ENCODE peak calls at places on chromosomes 4 and X, in nine cellular contexts. X, J, Y, S, G, C, U, W and F are unnamed samples.

GRCh38 chrX:21799767-21800166 is 39.6 kb upstream of the MBTPS2 start:
- DNase-seq in X (no peak), J (no peak), Y (no peak), S (no peak), G (no peak), C (no peak), U (no peak), W (no peak), F (no peak)

GRCh38 chr4:121791481-121791880 is 9.6 kb upstream of the EXOSC9 start:
- DNase-seq in X (no peak), J (no peak), Y (no peak), S (no peak), G (peak; percentile 60), C (peak; percentile 91), U (no peak), W (no peak), F (no peak)

GRCh38 chr4:140743194-140743931 is 12.8 kb downstream of the TBC1D9 start:
- DNase-seq in X (no peak), J (no peak), Y (peak; percentile 34), S (no peak), G (peak; percentile 71), C (peak; percentile 34), U (peak; percentile 42), W (no peak), F (no peak)

GRCh38 chr4:64539234-64539849 is 130.1 kb upstream of the TECRL start:
- DNase-seq in X (no peak), J (peak; percentile 64), Y (peak; percentile 22), S (no peak), G (peak; percentile 74), C (peak; percentile 58), U (no peak), W (no peak), F (peak; percentile 56)

GRCh38 chrX:16222123-16222522 is 54.8 kb downstream of the MAGEB17 start:
- DNase-seq in X (no peak), J (no peak), Y (no peak), S (no peak), G (peak; percentile 40), C (peak; percentile 56), U (no peak), W (no peak), F (no peak)

GRCh38 chr4:86594559-86595425 is 677 bp downstream of the PTPN13 start:
- DNase-seq in X (no peak), J (peak; percentile 55), Y (peak; percentile 23), S (peak; percentile 34), G (peak; percentile 76), C (peak; percentile 99), U (peak; percentile 17), W (peak; percentile 58), F (peak; percentile 35)

GRCh38 chr4:76705497-76705896 is 192.4 kb downstream of the SOWAHB start:
- DNase-seq in X (no peak), J (no peak), Y (no peak), S (no peak), G (no peak), C (no peak), U (no peak), W (no peak), F (no peak)

GRCh38 chr4:69823481-69824186 is 36.3 kb downstream of the SULT1E1 start:
- DNase-seq in X (no peak), J (no peak), Y (peak; percentile 83), S (no peak), G (peak; percentile 53), C (peak; percentile 20), U (no peak), W (peak; percentile 71), F (peak; percentile 76)

GRCh38 chr4:40176602-40177001 is 20.2 kb upstream of the RHOH start:
- DNase-seq in X (no peak), J (no peak), Y (no peak), S (no peak), G (no peak), C (no peak), U (no peak), W (no peak), F (no peak)

GRCh38 chrX:135531813-135532212 is 11.4 kb downstream of the INTS6L start:
- DNase-seq in X (no peak), J (no peak), Y (no peak), S (no peak), G (no peak), C (no peak), U (no peak), W (no peak), F (no peak)

GRCh38 chr4:43339435-43339834 is 446.9 kb downstream of the GRXCR1 start:
- DNase-seq in X (no peak), J (no peak), Y (no peak), S (no peak), G (peak; percentile 87), C (peak; percentile 46), U (no peak), W (no peak), F (no peak)

GRCh38 chr4:188002751-188003150 is 7.2 kb downstream of the ZFP42 start:
- DNase-seq in X (no peak), J (no peak), Y (no peak), S (no peak), G (no peak), C (no peak), U (no peak), W (no peak), F (no peak)

GRCh38 chr4:101229116-101229515 is 118.2 kb downstream of the PPP3CA start:
- DNase-seq in X (no peak), J (no peak), Y (no peak), S (no peak), G (peak; percentile 54), C (peak; percentile 82), U (no peak), W (no peak), F (no peak)

GRCh38 chr4:14726441-14727405 is 275.6 kb upstream of the CPEB2 start:
- DNase-seq in X (no peak), J (no peak), Y (peak; percentile 19), S (no peak), G (peak; percentile 78), C (no peak), U (peak; percentile 40), W (no peak), F (no peak)

GRCh38 chr4:132865922-132866321 is 283.2 kb upstream of the PCDH10 start:
- DNase-seq in X (no peak), J (no peak), Y (no peak), S (no peak), G (no peak), C (no peak), U (no peak), W (no peak), F (no peak)

GRCh38 chr4:76488905-76489798 is 54.1 kb downstream of the SHROOM3 start:
- DNase-seq in X (no peak), J (no peak), Y (no peak), S (no peak), G (no peak), C (peak; percentile 7), U (no peak), W (no peak), F (no peak)

GRCh38 chr4:186669159-186669720 is 54.4 kb downstream of the FAT1 start:
- DNase-seq in X (no peak), J (no peak), Y (no peak), S (no peak), G (peak; percentile 82), C (peak; percentile 89), U (peak; percentile 55), W (no peak), F (peak; percentile 32)

GRCh38 chr4:186666750-186667149 is 56.9 kb downstream of the FAT1 start:
- DNase-seq in X (no peak), J (no peak), Y (no peak), S (no peak), G (peak; percentile 59), C (no peak), U (no peak), W (no peak), F (no peak)

GRCh38 chr4:186666252-186666651 is 57.4 kb downstream of the FAT1 start:
- DNase-seq in X (no peak), J (no peak), Y (no peak), S (no peak), G (peak; percentile 70), C (no peak), U (no peak), W (no peak), F (no peak)

GRCh38 chr4:186669735-186670134 is 53.9 kb downstream of the FAT1 start:
- DNase-seq in X (no peak), J (no peak), Y (no peak), S (no peak), G (no peak), C (no peak), U (no peak), W (no peak), F (no peak)
- TF ChIP-seq CTCF in X (no peak), J (no peak), Y (no peak), S (no peak), G (no peak), C (no peak), U (no peak), W (no peak), F (peak; percentile 3)

DNA sequence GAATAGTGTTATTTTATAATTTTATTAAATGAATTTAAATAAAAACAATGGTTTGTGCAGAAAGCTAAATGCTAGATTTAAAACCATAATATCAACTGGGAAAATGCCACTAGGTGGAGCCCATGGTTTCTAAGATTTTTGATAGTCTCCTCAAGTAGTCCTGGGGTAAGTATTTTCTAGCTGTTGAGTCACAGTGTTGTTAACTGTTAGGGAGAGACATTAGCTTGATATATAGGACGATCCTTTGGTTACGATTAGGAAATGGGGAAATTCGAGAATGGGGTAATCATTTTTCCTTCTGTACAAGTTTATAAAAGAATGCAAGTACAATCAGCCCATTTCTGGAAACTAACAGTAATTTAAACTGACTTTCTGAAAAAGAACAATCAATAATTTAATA is 378.4 kb downstream of the ANKRD50 start:
- DNase-seq in X (no peak), J (peak; percentile 44), Y (no peak), S (no peak), G (peak; percentile 96), C (peak; percentile 85), U (no peak), W (no peak), F (peak; percentile 34)
- TF ChIP-seq CTCF in X (peak; percentile 57), J (peak; percentile 66), Y (peak; percentile 58), S (peak; percentile 73), G (peak; percentile 48), C (peak; percentile 78), U (peak; percentile 44), W (peak; percentile 69), F (peak; percentile 35)

GRCh38 chrX:9619581-9619980 is 146.1 kb downstream of the GPR143 start:
- DNase-seq in X (no peak), J (no peak), Y (no peak), S (no peak), G (no peak), C (no peak), U (no peak), W (no peak), F (no peak)
- TF ChIP-seq CTCF in X (no peak), J (no peak), Y (no peak), S (no peak), G (no peak), C (no peak), U (no peak), W (no peak), F (no peak)

DNA sequence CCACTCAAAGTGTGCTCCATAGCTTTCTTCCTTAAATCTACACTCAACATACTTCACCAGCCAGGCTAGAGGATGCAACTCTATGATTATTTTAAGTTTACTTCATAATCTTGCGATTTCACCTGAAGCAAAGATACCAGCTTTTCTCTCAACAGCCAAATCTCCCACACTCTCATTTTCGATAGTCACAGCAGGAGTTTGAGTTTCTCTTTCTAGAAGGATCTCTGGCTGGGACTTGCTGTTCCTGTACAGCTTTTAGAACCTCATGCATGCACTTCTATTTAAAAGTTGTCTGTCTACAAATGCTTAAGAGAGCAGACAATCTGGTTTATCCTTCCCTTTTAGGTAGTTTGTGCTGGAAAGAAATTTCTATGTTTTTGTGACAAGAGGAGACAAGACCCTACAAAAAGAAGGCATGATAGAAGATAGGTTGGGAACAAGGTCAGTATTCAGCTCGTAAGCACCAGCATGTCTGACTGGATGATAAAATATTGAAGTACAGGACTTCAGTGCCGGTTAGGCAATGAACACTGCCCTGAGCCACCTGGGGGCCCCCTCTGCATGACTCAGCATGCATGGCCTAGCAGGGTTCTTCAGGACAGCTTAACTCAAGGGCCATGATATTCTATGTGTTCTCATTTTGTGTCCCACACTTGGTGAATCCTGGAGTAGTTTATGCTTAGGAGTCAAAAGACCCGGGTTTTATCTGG is 65.6 kb downstream of the ATXN3L start:
- DNase-seq in X (no peak), J (no peak), Y (peak; percentile 41), S (no peak), G (peak; percentile 70), C (peak; percentile 43), U (no peak), W (peak; percentile 55), F (peak; percentile 39)
- TF ChIP-seq CTCF in X (no peak), J (no peak), Y (no peak), S (no peak), G (no peak), C (no peak), U (no peak), W (no peak), F (no peak)